ENCODE peak calls at places on chromosomes 16 and 17, in seven cellular contexts. One of them, this sample, is unnamed.

GRCh38 chr17:75844530-75845057 is 390 bp upstream of the UNC13D start:
- DNase-seq in GM23338: no peak
- DNase-seq in pancreas: peak; percentile 71
- DNase-seq in fibroblast of the aortic adventitia: no peak
- DNase-seq in ascending aorta: no peak
- DNase-seq in brain microvascular endothelial cell: no peak
- DNase-seq in lower leg skin: no peak
- DNase-seq in this sample: peak; percentile 39

GRCh38 chr17:2022647-2023046 is 2.5 kb downstream of the RTN4RL1 start:
- DNase-seq in GM23338: no peak
- DNase-seq in pancreas: no peak
- DNase-seq in fibroblast of the aortic adventitia: no peak
- DNase-seq in ascending aorta: no peak
- DNase-seq in brain microvascular endothelial cell: no peak
- DNase-seq in lower leg skin: no peak
- DNase-seq in this sample: no peak

GRCh38 chr17:79788455-79788854 is 8.4 kb downstream of the CBX8 start:
- DNase-seq in GM23338: no peak
- DNase-seq in pancreas: no peak
- DNase-seq in fibroblast of the aortic adventitia: no peak
- DNase-seq in ascending aorta: no peak
- DNase-seq in brain microvascular endothelial cell: no peak
- DNase-seq in lower leg skin: no peak
- DNase-seq in this sample: no peak

GRCh38 chr17:39244016-39244599 is 18.4 kb upstream of the STAC2 start:
- DNase-seq in GM23338: peak; percentile 39
- DNase-seq in pancreas: no peak
- DNase-seq in fibroblast of the aortic adventitia: no peak
- DNase-seq in ascending aorta: no peak
- DNase-seq in brain microvascular endothelial cell: no peak
- DNase-seq in lower leg skin: peak; percentile 83
- DNase-seq in this sample: peak; percentile 46

GRCh38 chr16:4517812-4518211 is 20.8 kb downstream of the CDIP1 start:
- DNase-seq in GM23338: peak; percentile 87
- DNase-seq in pancreas: no peak
- DNase-seq in fibroblast of the aortic adventitia: peak; percentile 32
- DNase-seq in ascending aorta: no peak
- DNase-seq in brain microvascular endothelial cell: peak; percentile 37
- DNase-seq in lower leg skin: no peak
- DNase-seq in this sample: peak; percentile 32

GRCh38 chr17:13835151-13835550 is 233.4 kb upstream of the HS3ST3A1 start:
- DNase-seq in GM23338: no peak
- DNase-seq in pancreas: no peak
- DNase-seq in fibroblast of the aortic adventitia: peak; percentile 5
- DNase-seq in ascending aorta: no peak
- DNase-seq in brain microvascular endothelial cell: no peak
- DNase-seq in lower leg skin: no peak
- DNase-seq in this sample: no peak

GRCh38 chr17:65418622-65419021 is 142.8 kb downstream of the AXIN2 start:
- DNase-seq in GM23338: no peak
- DNase-seq in pancreas: no peak
- DNase-seq in fibroblast of the aortic adventitia: no peak
- DNase-seq in ascending aorta: no peak
- DNase-seq in brain microvascular endothelial cell: no peak
- DNase-seq in lower leg skin: no peak
- DNase-seq in this sample: no peak

GRCh38 chr16:28092721-28093382 is 29.3 kb upstream of the GSG1L start:
- DNase-seq in GM23338: peak; percentile 65
- DNase-seq in pancreas: peak; percentile 15
- DNase-seq in fibroblast of the aortic adventitia: no peak
- DNase-seq in ascending aorta: no peak
- DNase-seq in brain microvascular endothelial cell: no peak
- DNase-seq in lower leg skin: no peak
- DNase-seq in this sample: no peak

GRCh38 chr17:76558210-76559095 is 18.6 kb downstream of the PRCD start:
- DNase-seq in GM23338: no peak
- DNase-seq in pancreas: no peak
- DNase-seq in fibroblast of the aortic adventitia: peak; percentile 53
- DNase-seq in ascending aorta: no peak
- DNase-seq in brain microvascular endothelial cell: no peak
- DNase-seq in lower leg skin: no peak
- DNase-seq in this sample: peak; percentile 31

GRCh38 chr17:61389670-61390478 is 9.8 kb upstream of the TBX2 start:
- DNase-seq in GM23338: peak; percentile 86
- DNase-seq in pancreas: peak; percentile 85
- DNase-seq in fibroblast of the aortic adventitia: peak; percentile 41
- DNase-seq in ascending aorta: no peak
- DNase-seq in brain microvascular endothelial cell: no peak
- DNase-seq in lower leg skin: no peak
- DNase-seq in this sample: peak; percentile 51

GRCh38 chr17:78774956-78775571 is 7.0 kb downstream of the CYTH1 start:
- DNase-seq in GM23338: no peak
- DNase-seq in pancreas: no peak
- DNase-seq in fibroblast of the aortic adventitia: peak; percentile 34
- DNase-seq in ascending aorta: no peak
- DNase-seq in brain microvascular endothelial cell: no peak
- DNase-seq in lower leg skin: no peak
- DNase-seq in this sample: peak; percentile 88

GRCh38 chr16:27154573-27155521 is 48.5 kb upstream of the KDM8 start:
- DNase-seq in GM23338: peak; percentile 88
- DNase-seq in pancreas: peak; percentile 89
- DNase-seq in fibroblast of the aortic adventitia: peak; percentile 42
- DNase-seq in ascending aorta: peak; percentile 63
- DNase-seq in brain microvascular endothelial cell: peak; percentile 24
- DNase-seq in lower leg skin: peak; percentile 88
- DNase-seq in this sample: peak; percentile 54

GRCh38 chr17:61431594-61432311 is 20.5 kb upstream of the TBX4 start:
- DNase-seq in GM23338: no peak
- DNase-seq in pancreas: no peak
- DNase-seq in fibroblast of the aortic adventitia: peak; percentile 21
- DNase-seq in ascending aorta: no peak
- DNase-seq in brain microvascular endothelial cell: peak; percentile 60
- DNase-seq in lower leg skin: no peak
- DNase-seq in this sample: no peak

GRCh38 chr17:42937712-42938596 is 26.3 kb downstream of the AARSD1 start:
- DNase-seq in GM23338: peak; percentile 89
- DNase-seq in pancreas: no peak
- DNase-seq in fibroblast of the aortic adventitia: peak; percentile 78
- DNase-seq in ascending aorta: no peak
- DNase-seq in brain microvascular endothelial cell: peak; percentile 56
- DNase-seq in lower leg skin: no peak
- DNase-seq in this sample: peak; percentile 64

GRCh38 chr17:67421869-67422273 is 44.8 kb downstream of the PITPNC1 start:
- DNase-seq in GM23338: peak; percentile 24
- DNase-seq in pancreas: no peak
- DNase-seq in fibroblast of the aortic adventitia: peak; percentile 94
- DNase-seq in ascending aorta: no peak
- DNase-seq in brain microvascular endothelial cell: peak; percentile 81
- DNase-seq in lower leg skin: no peak
- DNase-seq in this sample: peak; percentile 86

GRCh38 chr17:64282753-64283080 is 19.7 kb upstream of the TEX2 start:
- DNase-seq in GM23338: no peak
- DNase-seq in pancreas: no peak
- DNase-seq in fibroblast of the aortic adventitia: no peak
- DNase-seq in ascending aorta: no peak
- DNase-seq in brain microvascular endothelial cell: no peak
- DNase-seq in lower leg skin: no peak
- DNase-seq in this sample: no peak

GRCh38 chr17:63450551-63450950 is 4.4 kb upstream of the CYB561 start:
- DNase-seq in GM23338: no peak
- DNase-seq in pancreas: no peak
- DNase-seq in fibroblast of the aortic adventitia: no peak
- DNase-seq in ascending aorta: no peak
- DNase-seq in brain microvascular endothelial cell: no peak
- DNase-seq in lower leg skin: no peak
- DNase-seq in this sample: no peak

GRCh38 chr17:46877466-46877865 is 26.1 kb downstream of the WNT9B start:
- DNase-seq in GM23338: no peak
- DNase-seq in pancreas: no peak
- DNase-seq in fibroblast of the aortic adventitia: no peak
- DNase-seq in ascending aorta: no peak
- DNase-seq in brain microvascular endothelial cell: no peak
- DNase-seq in lower leg skin: no peak
- DNase-seq in this sample: no peak

GRCh38 chr16:87235810-87236515 is 81.2 kb downstream of the C16orf95 start:
- DNase-seq in GM23338: peak; percentile 45
- DNase-seq in pancreas: no peak
- DNase-seq in fibroblast of the aortic adventitia: no peak
- DNase-seq in ascending aorta: no peak
- DNase-seq in brain microvascular endothelial cell: no peak
- DNase-seq in lower leg skin: peak; percentile 81
- DNase-seq in this sample: peak; percentile 17

GRCh38 chr16:8905168-8905762 is 23.1 kb downstream of the LITAFD start:
- DNase-seq in GM23338: peak; percentile 57
- DNase-seq in pancreas: no peak
- DNase-seq in fibroblast of the aortic adventitia: peak; percentile 54
- DNase-seq in ascending aorta: no peak
- DNase-seq in brain microvascular endothelial cell: peak; percentile 41
- DNase-seq in lower leg skin: peak; percentile 43
- DNase-seq in this sample: peak; percentile 45

GRCh38 chr16:31127182-31127581 is 8.3 kb downstream of the PRSS8 start:
- DNase-seq in GM23338: no peak
- DNase-seq in pancreas: no peak
- DNase-seq in fibroblast of the aortic adventitia: no peak
- DNase-seq in ascending aorta: no peak
- DNase-seq in brain microvascular endothelial cell: no peak
- DNase-seq in lower leg skin: no peak
- DNase-seq in this sample: no peak

GRCh38 chr17:73713136-73713535 is 68.9 kb upstream of the SDK2 start:
- DNase-seq in GM23338: peak; percentile 59
- DNase-seq in pancreas: no peak
- DNase-seq in fibroblast of the aortic adventitia: no peak
- DNase-seq in ascending aorta: no peak
- DNase-seq in brain microvascular endothelial cell: no peak
- DNase-seq in lower leg skin: no peak
- DNase-seq in this sample: no peak

GRCh38 chr16:12901204-12901596 is 198 bp upstream of the SHISA9 start:
- DNase-seq in GM23338: peak; percentile 93
- DNase-seq in pancreas: no peak
- DNase-seq in fibroblast of the aortic adventitia: no peak
- DNase-seq in ascending aorta: no peak
- DNase-seq in brain microvascular endothelial cell: no peak
- DNase-seq in lower leg skin: no peak
- DNase-seq in this sample: no peak

GRCh38 chr17:68034452-68034776 is 1.1 kb upstream of the KPNA2 start:
- DNase-seq in GM23338: no peak
- DNase-seq in pancreas: no peak
- DNase-seq in fibroblast of the aortic adventitia: no peak
- DNase-seq in ascending aorta: no peak
- DNase-seq in brain microvascular endothelial cell: no peak
- DNase-seq in lower leg skin: no peak
- DNase-seq in this sample: no peak

GRCh38 chr17:50953831-50954601 is 87.9 kb upstream of the TOB1 start:
- DNase-seq in GM23338: peak; percentile 58
- DNase-seq in pancreas: peak; percentile 58
- DNase-seq in fibroblast of the aortic adventitia: peak; percentile 51
- DNase-seq in ascending aorta: peak; percentile 63
- DNase-seq in brain microvascular endothelial cell: peak; percentile 79
- DNase-seq in lower leg skin: peak; percentile 93
- DNase-seq in this sample: peak; percentile 49

DNA sequence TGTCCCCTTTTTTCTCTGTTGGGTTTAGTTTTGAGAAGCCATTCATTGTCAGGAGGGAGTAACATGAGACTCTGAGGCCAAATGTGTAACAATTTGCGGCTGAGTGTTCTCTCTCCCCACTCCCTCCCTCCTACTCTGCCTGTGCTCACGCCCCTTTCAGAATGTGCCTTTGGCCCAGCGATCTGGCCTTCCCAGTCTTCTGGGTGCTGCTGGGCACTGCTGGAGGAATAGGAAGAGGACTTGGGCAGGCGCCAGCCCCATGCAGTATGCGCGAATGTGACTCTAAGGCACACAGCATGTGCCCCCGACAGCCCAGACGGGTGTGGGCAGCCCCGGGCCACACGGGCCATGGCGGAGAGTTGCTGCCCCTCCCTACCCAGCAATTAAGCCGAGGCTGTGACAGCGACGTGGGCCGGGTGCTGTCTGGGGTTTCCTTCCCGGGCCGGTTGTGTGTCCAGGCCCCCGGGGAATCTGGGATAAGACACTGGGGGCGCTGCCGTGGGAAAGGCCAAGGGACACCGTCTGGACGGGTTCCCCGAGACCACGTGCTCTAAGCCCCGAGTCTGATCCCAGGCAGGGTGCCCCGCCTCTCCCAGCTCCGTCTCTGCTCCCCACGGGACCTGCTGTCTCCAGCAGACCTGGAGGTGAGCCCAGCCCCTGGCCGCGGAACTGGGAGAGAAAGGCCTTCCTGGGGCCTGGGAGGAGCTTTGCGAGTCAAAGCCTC is 92.4 kb downstream of the IRX3 start:
- DNase-seq in GM23338: peak; percentile 71
- DNase-seq in pancreas: no peak
- DNase-seq in fibroblast of the aortic adventitia: peak; percentile 57
- DNase-seq in ascending aorta: peak; percentile 77
- DNase-seq in brain microvascular endothelial cell: peak; percentile 23
- DNase-seq in lower leg skin: peak; percentile 95
- DNase-seq in this sample: no peak
- TF ChIP-seq CTCF in GM23338: no peak
- TF ChIP-seq CTCF in pancreas: no peak
- TF ChIP-seq CTCF in fibroblast of the aortic adventitia: no peak
- TF ChIP-seq CTCF in ascending aorta: no peak
- TF ChIP-seq CTCF in brain microvascular endothelial cell: no peak
- TF ChIP-seq CTCF in lower leg skin: no peak
- TF ChIP-seq CTCF in this sample: no peak

GRCh38 chr16:48810436-48810802 is 200.4 kb upstream of the N4BP1 start:
- DNase-seq in GM23338: peak; percentile 21
- DNase-seq in pancreas: no peak
- DNase-seq in fibroblast of the aortic adventitia: no peak
- DNase-seq in ascending aorta: no peak
- DNase-seq in brain microvascular endothelial cell: no peak
- DNase-seq in lower leg skin: peak; percentile 82
- DNase-seq in this sample: no peak
- H3K4me3 ChIP-seq in GM23338: peak overlapping the region; percentile 62
- H3K4me3 ChIP-seq in pancreas: no peak overlapping the region
- H3K4me3 ChIP-seq in fibroblast of the aortic adventitia: no peak overlapping the region
- H3K4me3 ChIP-seq in ascending aorta: no peak overlapping the region
- H3K4me3 ChIP-seq in brain microvascular endothelial cell: no peak overlapping the region
- H3K4me3 ChIP-seq in lower leg skin: no peak overlapping the region
- H3K4me3 ChIP-seq in this sample: no peak overlapping the region

GRCh38 chr16:50371936-50372595 is 3.3 kb upstream of the BRD7 start:
- DNase-seq in GM23338: peak; percentile 56
- DNase-seq in pancreas: no peak
- DNase-seq in fibroblast of the aortic adventitia: peak; percentile 45
- DNase-seq in ascending aorta: no peak
- DNase-seq in brain microvascular endothelial cell: no peak
- DNase-seq in lower leg skin: no peak
- DNase-seq in this sample: peak; percentile 18
- TF ChIP-seq CTCF in GM23338: peak; percentile 46
- TF ChIP-seq CTCF in pancreas: no peak
- TF ChIP-seq CTCF in fibroblast of the aortic adventitia: peak; percentile 41
- TF ChIP-seq CTCF in ascending aorta: peak; percentile 30
- TF ChIP-seq CTCF in brain microvascular endothelial cell: peak; percentile 65
- TF ChIP-seq CTCF in lower leg skin: no peak
- TF ChIP-seq CTCF in this sample: peak; percentile 3

DNA sequence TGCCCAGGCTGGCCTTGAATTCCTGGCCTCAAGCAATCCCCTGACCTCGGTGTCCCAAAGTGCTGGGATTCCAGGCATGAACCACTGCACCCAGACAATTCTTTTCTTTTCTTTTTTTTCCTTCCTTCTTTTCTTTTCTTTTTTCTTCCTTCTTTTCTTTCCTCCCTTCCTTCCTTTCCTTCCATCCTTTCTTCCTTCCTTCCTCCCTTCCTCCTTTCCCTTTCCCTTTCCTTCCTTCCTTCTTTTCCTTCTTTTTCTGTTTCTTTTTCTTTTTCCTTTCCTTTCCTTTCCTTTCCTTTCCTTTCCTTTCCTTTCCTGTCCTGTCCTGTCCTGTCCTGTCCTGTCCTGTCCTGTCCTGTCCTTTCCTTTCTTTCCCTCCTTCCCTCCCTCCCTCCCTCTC is 44.6 kb downstream of the PLCG2 start:
- DNase-seq in GM23338: no peak
- DNase-seq in pancreas: no peak
- DNase-seq in fibroblast of the aortic adventitia: no peak
- DNase-seq in ascending aorta: no peak
- DNase-seq in brain microvascular endothelial cell: no peak
- DNase-seq in lower leg skin: no peak
- DNase-seq in this sample: no peak
- H3K4me3 ChIP-seq in GM23338: no peak overlapping the region
- H3K4me3 ChIP-seq in pancreas: no peak overlapping the region
- H3K4me3 ChIP-seq in fibroblast of the aortic adventitia: no peak overlapping the region
- H3K4me3 ChIP-seq in ascending aorta: no peak overlapping the region
- H3K4me3 ChIP-seq in brain microvascular endothelial cell: no peak overlapping the region
- H3K4me3 ChIP-seq in lower leg skin: no peak overlapping the region
- H3K4me3 ChIP-seq in this sample: peak overlapping the region; percentile 64